ENCODE peak calls at places on chromosome 2, in nine cellular contexts. Q is progenitor cell of endocrine pancreas; S is cardiac muscle cell; V is GM12892; U is endothelial cell; Y is SK-N-SH; W is NCI-H510A; D is HTR-8/SVneo; K is Jurkat, Clone E6-1. P is an unnamed sample.
A peak's percentile ranks its signal among the peaks of the same experiment; 100 is the strongest.

GRCh38 chr2:70827388-70827787 is 7.0 kb upstream of the CLEC4F start:
- DNase-seq in Q (no peak), U (no peak), S (no peak), V (no peak), K (no peak), Y (no peak), W (no peak), D (no peak), P (no peak)

GRCh38 chr2:117523267-117523666 is 291.2 kb upstream of the DDX18 start:
- DNase-seq in D (no peak), U (no peak), S (peak; percentile 79), Y (peak; percentile 61), K (peak; percentile 85), W (peak; percentile 73), V (no peak), Q (no peak), P (peak; percentile 22)

GRCh38 chr2:176827269-176827668 is 385.3 kb upstream of the HNRNPA3 start:
- DNase-seq in Q (no peak), D (no peak), V (no peak), U (no peak), W (no peak), Y (no peak), S (no peak), K (no peak), P (no peak)

GRCh38 chr2:96245609-96246390 is 20.0 kb downstream of the TMEM127 start:
- DNase-seq in K (no peak), S (no peak), U (no peak), W (no peak), V (no peak), Y (no peak), D (no peak), Q (no peak), P (no peak)

GRCh38 chr2:210324458-210324857 is 9.5 kb upstream of the MYL1 start:
- DNase-seq in Q (no peak), Y (no peak), U (no peak), D (no peak), S (no peak), K (no peak), W (no peak), V (no peak), P (no peak)

GRCh38 chr2:118016911-118017310 is 3.0 kb upstream of the CCDC93 start:
- DNase-seq in V (no peak), S (no peak), K (no peak), D (no peak), W (no peak), Y (no peak), Q (no peak), U (no peak), P (no peak)

GRCh38 chr2:119449526-119449925 is 17.9 kb downstream of the TMEM37 start:
- DNase-seq in V (no peak), D (no peak), W (no peak), K (no peak), S (no peak), Y (peak; percentile 42), Q (no peak), U (no peak), P (peak; percentile 34)

GRCh38 chr2:109256921-109257320 is 127.9 kb downstream of the SH3RF3 start:
- DNase-seq in S (no peak), D (no peak), K (no peak), Y (no peak), Q (no peak), V (no peak), W (no peak), U (no peak), P (no peak)

GRCh38 chr2:151292546-151292945 is 3.1 kb upstream of the NMI start:
- DNase-seq in U (no peak), D (no peak), V (no peak), Y (no peak), W (no peak), Q (no peak), K (no peak), S (no peak), P (no peak)

P was measured in SJCRH30.